ENCODE peak calls at places on chromosomes 5 and 9, in ten cellular contexts. P is dorsolateral prefrontal cortex, E is HepG2, O is fibroblast of the aortic adventitia, S is AG04450, B is thoracic aorta, Y is endodermal cell, X is cardiac muscle cell, A is fibroblast of pulmonary artery, K is pancreas. T is an unnamed sample.

GRCh38 chr9:131781069-131781468 is 41.2 kb upstream of the RAPGEF1 start:
- DNase-seq in P (no peak), E (no peak), O (no peak), S (no peak), B (no peak), Y (no peak), X (peak; percentile 8), A (no peak), K (no peak), T (no peak)

GRCh38 chr5:141604318-141604717 is 14.5 kb downstream of the DIAPH1 start:
- DNase-seq in P (no peak), E (peak; percentile 68), O (peak; percentile 92), S (peak; percentile 57), B (peak; percentile 57), Y (no peak), X (peak; percentile 89), A (peak; percentile 96), K (no peak), T (no peak)

GRCh38 chr5:163318707-163319106 is 118.7 kb upstream of the CCNG1 start:
- DNase-seq in P (no peak), E (no peak), O (no peak), S (no peak), B (no peak), Y (no peak), X (no peak), A (no peak), K (no peak), T (no peak)

GRCh38 chr5:173004447-173004846 is 20.9 kb downstream of the ATP6V0E1 start:
- DNase-seq in P (no peak), E (no peak), O (no peak), S (no peak), B (no peak), Y (no peak), X (no peak), A (no peak), K (no peak), T (no peak)

GRCh38 chr5:14268236-14268701 is 125.1 kb downstream of the TRIO start:
- DNase-seq in P (no peak), E (peak; percentile 76), O (peak; percentile 46), S (no peak), B (peak; percentile 67), Y (peak; percentile 75), X (peak; percentile 32), A (peak; percentile 49), K (no peak), T (no peak)

GRCh38 chr9:76180541-76180940 is 213.7 kb downstream of the RFK start:
- DNase-seq in P (no peak), E (no peak), O (peak; percentile 55), S (no peak), B (no peak), Y (peak; percentile 74), X (peak; percentile 80), A (peak; percentile 69), K (no peak), T (peak; percentile 90)

GRCh38 chr5:91266184-91266705 is 116.9 kb downstream of the ARRDC3 start:
- DNase-seq in P (no peak), E (no peak), O (peak; percentile 67), S (no peak), B (no peak), Y (no peak), X (peak; percentile 63), A (peak; percentile 61), K (no peak), T (no peak)

GRCh38 chr5:157816682-157817268 is 42.2 kb downstream of the CLINT1 start:
- DNase-seq in P (no peak), E (no peak), O (peak; percentile 52), S (no peak), B (no peak), Y (no peak), X (peak; percentile 32), A (peak; percentile 47), K (no peak), T (no peak)

GRCh38 chr9:131627846-131628820 is 82.8 kb downstream of the PRRT1B start:
- DNase-seq in P (no peak), E (no peak), O (peak; percentile 28), S (no peak), B (no peak), Y (no peak), X (peak; percentile 88), A (peak; percentile 59), K (peak; percentile 98), T (no peak)

GRCh38 chr5:43422143-43422542 is 10.0 kb upstream of the CCL28 start:
- DNase-seq in P (no peak), E (peak; percentile 62), O (peak; percentile 81), S (no peak), B (no peak), Y (no peak), X (peak; percentile 77), A (peak; percentile 61), K (no peak), T (peak; percentile 59)

GRCh38 chr9:131395027-131395744 is 1.3 kb downstream of the PRRC2B start:
- DNase-seq in P (no peak), E (no peak), O (peak; percentile 34), S (no peak), B (no peak), Y (peak; percentile 82), X (no peak), A (no peak), K (peak; percentile 57), T (peak; percentile 30)

GRCh38 chr5:147373328-147373727 is 136.5 kb downstream of the DPYSL3 start:
- DNase-seq in P (no peak), E (no peak), O (no peak), S (no peak), B (no peak), Y (no peak), X (no peak), A (no peak), K (no peak), T (no peak)

GRCh38 chr9:114335745-114336144 is 6.1 kb downstream of the ORM2 start:
- DNase-seq in P (no peak), E (no peak), O (no peak), S (no peak), B (no peak), Y (no peak), X (no peak), A (no peak), K (no peak), T (no peak)

GRCh38 chr9:125396799-125397198 is 135.2 kb downstream of the GAPVD1 start:
- DNase-seq in P (no peak), E (no peak), O (no peak), S (no peak), B (no peak), Y (no peak), X (no peak), A (no peak), K (no peak), T (no peak)

GRCh38 chr5:89447027-89447426 is 564.0 kb upstream of the MEF2C start:
- DNase-seq in P (no peak), E (no peak), O (no peak), S (no peak), B (no peak), Y (no peak), X (no peak), A (no peak), K (no peak), T (no peak)
- H3K4me3 ChIP-seq in P (no peak overlapping the region), E (no peak overlapping the region), O (no peak overlapping the region), S (no peak overlapping the region), B (no peak overlapping the region), Y (no peak overlapping the region), X (no peak overlapping the region), A (no peak overlapping the region), K (no peak overlapping the region), T (no peak overlapping the region)

GRCh38 chr9:4382722-4383317 is 83.0 kb upstream of the GLIS3 start:
- DNase-seq in P (no peak), E (no peak), O (peak; percentile 60), S (no peak), B (no peak), Y (peak; percentile 52), X (peak; percentile 60), A (peak; percentile 55), K (no peak), T (no peak)
- TF ChIP-seq CTCF in P (peak; percentile 72), E (peak; percentile 48), O (peak; percentile 60), S (peak; percentile 47), B (no peak), Y (peak; percentile 83), X (peak; percentile 57), A (peak; percentile 61), K (no peak), T (peak; percentile 66)

GRCh38 chr9:127867356-127868277 is 9.9 kb downstream of the AK1 start:
- DNase-seq in P (no peak), E (no peak), O (no peak), S (no peak), B (no peak), Y (peak; percentile 68), X (no peak), A (no peak), K (no peak), T (no peak)
- H3K4me3 ChIP-seq in P (no peak overlapping the region), E (no peak overlapping the region), O (no peak overlapping the region), S (no peak overlapping the region), B (no peak overlapping the region), Y (no peak overlapping the region), X (no peak overlapping the region), A (no peak overlapping the region), K (no peak overlapping the region), T (no peak overlapping the region)

GRCh38 chr5:89686081-89686765 is 723.3 kb downstream of the CETN3 start:
- DNase-seq in P (no peak), E (no peak), O (no peak), S (no peak), B (no peak), Y (no peak), X (peak; percentile 12), A (peak; percentile 4), K (no peak), T (no peak)
- TF ChIP-seq CTCF in P (no peak), E (no peak), O (no peak), S (no peak), B (no peak), Y (no peak), X (no peak), A (no peak), K (no peak), T (no peak)

GRCh38 chr5:31194892-31195291 is 1.4 kb downstream of the CDH6 start:
- DNase-seq in P (no peak), E (no peak), O (no peak), S (no peak), B (no peak), Y (no peak), X (no peak), A (no peak), K (no peak), T (no peak)
- H3K4me3 ChIP-seq in P (peak overlapping the region; percentile 75), E (no peak overlapping the region), O (peak overlapping the region; percentile 84), S (peak overlapping the region; percentile 76), B (peak overlapping the region; percentile 79), Y (peak overlapping the region; percentile 84), X (no peak overlapping the region), A (peak overlapping the region; percentile 51), K (peak overlapping the region; percentile 48), T (peak overlapping the region; percentile 19)

GRCh38 chr9:92474569-92474968 is 7.7 kb downstream of the ASPN start:
- DNase-seq in P (no peak), E (no peak), O (no peak), S (no peak), B (no peak), Y (no peak), X (no peak), A (no peak), K (no peak), T (no peak)
- TF ChIP-seq CTCF in P (no peak), E (no peak), O (no peak), S (no peak), B (no peak), Y (no peak), X (no peak), A (no peak), K (no peak), T (no peak)

DNA sequence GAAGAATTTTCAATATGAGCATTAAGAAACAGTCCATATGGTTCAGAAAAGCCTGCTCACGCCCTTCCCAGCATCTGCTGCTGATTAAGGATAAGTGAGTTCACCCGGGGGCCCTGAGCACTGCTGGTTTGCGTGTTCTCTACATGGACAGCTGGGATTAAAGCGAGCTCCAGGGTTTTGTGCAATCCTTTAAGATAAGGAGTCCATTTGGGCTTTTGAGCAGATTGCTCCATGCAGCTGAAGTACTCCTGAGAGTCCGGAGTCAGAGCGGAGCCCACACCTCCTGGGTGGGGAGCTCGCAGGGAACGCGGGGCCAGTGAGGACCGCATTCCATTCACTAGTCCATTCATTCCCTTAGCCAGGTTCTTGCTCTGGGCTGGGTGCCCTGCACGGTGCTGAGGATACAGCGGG is 149.3 kb upstream of the COL5A1 start:
- DNase-seq in P (no peak), E (no peak), O (peak; percentile 100), S (peak; percentile 87), B (no peak), Y (no peak), X (peak; percentile 98), A (peak; percentile 95), K (no peak), T (no peak)
- H3K4me3 ChIP-seq in P (no peak overlapping the region), E (no peak overlapping the region), O (no peak overlapping the region), S (no peak overlapping the region), B (no peak overlapping the region), Y (no peak overlapping the region), X (no peak overlapping the region), A (no peak overlapping the region), K (no peak overlapping the region), T (no peak overlapping the region)

T was measured in LNCaP clone FGC.